ENCODE peak calls at places on chromosomes 1 and 21, in nine cellular contexts. One of them, this sample, is unnamed. For H3K4me1, the result is how much of the 10 kb centered on the place peaks cover.

GRCh38 chr1:52337439-52337838 is 28.6 kb downstream of the CC2D1B start:
- DNase-seq in fibroblast of lung: no peak
- DNase-seq in A549: no peak
- DNase-seq in left ventricle myocardium inferior: no peak
- DNase-seq in tibial artery: no peak
- DNase-seq in CD8-positive, alpha-beta T cell: no peak
- DNase-seq in MM.1S: no peak
- DNase-seq in IMR-90: no peak
- DNase-seq in neural progenitor cell: no peak
- DNase-seq in this sample: no peak

GRCh38 chr1:112762541-112763141 is 47.5 kb upstream of the PPM1J start:
- DNase-seq in fibroblast of lung: peak
- DNase-seq in A549: no peak
- DNase-seq in left ventricle myocardium inferior: no peak
- DNase-seq in tibial artery: no peak
- DNase-seq in CD8-positive, alpha-beta T cell: no peak
- DNase-seq in MM.1S: no peak
- DNase-seq in IMR-90: peak
- DNase-seq in neural progenitor cell: peak
- DNase-seq in this sample: no peak

GRCh38 chr1:1157914-1158710 is 15.6 kb upstream of the TTLL10 start:
- DNase-seq in fibroblast of lung: peak
- DNase-seq in A549: no peak
- DNase-seq in left ventricle myocardium inferior: peak
- DNase-seq in tibial artery: peak
- DNase-seq in CD8-positive, alpha-beta T cell: peak
- DNase-seq in MM.1S: no peak
- DNase-seq in IMR-90: no peak
- DNase-seq in neural progenitor cell: peak
- DNase-seq in this sample: no peak

GRCh38 chr21:44897326-44898010 is 23.2 kb downstream of the ITGB2 start:
- DNase-seq in fibroblast of lung: no peak
- DNase-seq in A549: no peak
- DNase-seq in left ventricle myocardium inferior: peak
- DNase-seq in tibial artery: peak
- DNase-seq in CD8-positive, alpha-beta T cell: no peak
- DNase-seq in MM.1S: no peak
- DNase-seq in IMR-90: no peak
- DNase-seq in neural progenitor cell: peak
- DNase-seq in this sample: no peak

GRCh38 chr1:33866286-33866685 is 2.4 kb downstream of the HMGB4 start:
- DNase-seq in fibroblast of lung: peak
- DNase-seq in A549: no peak
- DNase-seq in left ventricle myocardium inferior: no peak
- DNase-seq in tibial artery: no peak
- DNase-seq in CD8-positive, alpha-beta T cell: no peak
- DNase-seq in MM.1S: no peak
- DNase-seq in IMR-90: no peak
- DNase-seq in neural progenitor cell: no peak
- DNase-seq in this sample: no peak

GRCh38 chr1:14064649-14065442 is 364.9 kb downstream of the PRDM2 start:
- DNase-seq in fibroblast of lung: no peak
- DNase-seq in A549: no peak
- DNase-seq in left ventricle myocardium inferior: no peak
- DNase-seq in tibial artery: no peak
- DNase-seq in CD8-positive, alpha-beta T cell: no peak
- DNase-seq in MM.1S: no peak
- DNase-seq in IMR-90: no peak
- DNase-seq in neural progenitor cell: no peak
- DNase-seq in this sample: no peak

GRCh38 chr1:62361426-62361825 is 42.2 kb upstream of the KANK4 start:
- DNase-seq in fibroblast of lung: no peak
- DNase-seq in A549: no peak
- DNase-seq in left ventricle myocardium inferior: no peak
- DNase-seq in tibial artery: no peak
- DNase-seq in CD8-positive, alpha-beta T cell: no peak
- DNase-seq in MM.1S: no peak
- DNase-seq in IMR-90: no peak
- DNase-seq in neural progenitor cell: no peak
- DNase-seq in this sample: no peak

GRCh38 chr1:227885135-227885647 is 62.5 kb downstream of the WNT9A start:
- DNase-seq in fibroblast of lung: no peak
- DNase-seq in A549: no peak
- DNase-seq in left ventricle myocardium inferior: no peak
- DNase-seq in tibial artery: no peak
- DNase-seq in CD8-positive, alpha-beta T cell: peak
- DNase-seq in MM.1S: no peak
- DNase-seq in IMR-90: no peak
- DNase-seq in neural progenitor cell: no peak
- DNase-seq in this sample: no peak

GRCh38 chr1:115838805-115839705 is 1.9 kb downstream of the NHLH2 start:
- DNase-seq in fibroblast of lung: peak
- DNase-seq in A549: no peak
- DNase-seq in left ventricle myocardium inferior: no peak
- DNase-seq in tibial artery: no peak
- DNase-seq in CD8-positive, alpha-beta T cell: no peak
- DNase-seq in MM.1S: no peak
- DNase-seq in IMR-90: no peak
- DNase-seq in neural progenitor cell: peak
- DNase-seq in this sample: no peak

GRCh38 chr1:112298558-112298957 is 97.5 kb upstream of the CTTNBP2NL start:
- DNase-seq in fibroblast of lung: peak
- DNase-seq in A549: peak
- DNase-seq in left ventricle myocardium inferior: no peak
- DNase-seq in tibial artery: no peak
- DNase-seq in CD8-positive, alpha-beta T cell: no peak
- DNase-seq in MM.1S: peak
- DNase-seq in IMR-90: peak
- DNase-seq in neural progenitor cell: peak
- DNase-seq in this sample: no peak

GRCh38 chr1:51331206-51332100 is 1.1 kb upstream of the TTC39A start:
- DNase-seq in fibroblast of lung: peak
- DNase-seq in A549: peak
- DNase-seq in left ventricle myocardium inferior: no peak
- DNase-seq in tibial artery: no peak
- DNase-seq in CD8-positive, alpha-beta T cell: no peak
- DNase-seq in MM.1S: no peak
- DNase-seq in IMR-90: peak
- DNase-seq in neural progenitor cell: no peak
- DNase-seq in this sample: no peak

GRCh38 chr1:40153073-40153770 is 8.0 kb upstream of the RLF start:
- DNase-seq in fibroblast of lung: peak
- DNase-seq in A549: peak
- DNase-seq in left ventricle myocardium inferior: no peak
- DNase-seq in tibial artery: no peak
- DNase-seq in CD8-positive, alpha-beta T cell: no peak
- DNase-seq in MM.1S: peak
- DNase-seq in IMR-90: peak
- DNase-seq in neural progenitor cell: peak
- DNase-seq in this sample: no peak

GRCh38 chr1:93617670-93618488 is 63.8 kb downstream of the BCAR3 start:
- DNase-seq in fibroblast of lung: no peak
- DNase-seq in A549: peak
- DNase-seq in left ventricle myocardium inferior: no peak
- DNase-seq in tibial artery: no peak
- DNase-seq in CD8-positive, alpha-beta T cell: no peak
- DNase-seq in MM.1S: no peak
- DNase-seq in IMR-90: no peak
- DNase-seq in neural progenitor cell: peak
- DNase-seq in this sample: no peak

GRCh38 chr21:33647560-33647959 is 5.3 kb downstream of the ITSN1 start:
- DNase-seq in fibroblast of lung: no peak
- DNase-seq in A549: no peak
- DNase-seq in left ventricle myocardium inferior: no peak
- DNase-seq in tibial artery: no peak
- DNase-seq in CD8-positive, alpha-beta T cell: no peak
- DNase-seq in MM.1S: no peak
- DNase-seq in IMR-90: no peak
- DNase-seq in neural progenitor cell: no peak
- DNase-seq in this sample: no peak

GRCh38 chr1:99789715-99790114 is 23.3 kb upstream of the FRRS1 start:
- DNase-seq in fibroblast of lung: no peak
- DNase-seq in A549: no peak
- DNase-seq in left ventricle myocardium inferior: no peak
- DNase-seq in tibial artery: no peak
- DNase-seq in CD8-positive, alpha-beta T cell: no peak
- DNase-seq in MM.1S: no peak
- DNase-seq in IMR-90: no peak
- DNase-seq in neural progenitor cell: no peak
- DNase-seq in this sample: no peak

GRCh38 chr1:239155466-239155865 is 230.9 kb upstream of the CHRM3 start:
- DNase-seq in fibroblast of lung: no peak
- DNase-seq in A549: no peak
- DNase-seq in left ventricle myocardium inferior: no peak
- DNase-seq in tibial artery: no peak
- DNase-seq in CD8-positive, alpha-beta T cell: no peak
- DNase-seq in MM.1S: no peak
- DNase-seq in IMR-90: no peak
- DNase-seq in neural progenitor cell: no peak
- DNase-seq in this sample: no peak

DNA sequence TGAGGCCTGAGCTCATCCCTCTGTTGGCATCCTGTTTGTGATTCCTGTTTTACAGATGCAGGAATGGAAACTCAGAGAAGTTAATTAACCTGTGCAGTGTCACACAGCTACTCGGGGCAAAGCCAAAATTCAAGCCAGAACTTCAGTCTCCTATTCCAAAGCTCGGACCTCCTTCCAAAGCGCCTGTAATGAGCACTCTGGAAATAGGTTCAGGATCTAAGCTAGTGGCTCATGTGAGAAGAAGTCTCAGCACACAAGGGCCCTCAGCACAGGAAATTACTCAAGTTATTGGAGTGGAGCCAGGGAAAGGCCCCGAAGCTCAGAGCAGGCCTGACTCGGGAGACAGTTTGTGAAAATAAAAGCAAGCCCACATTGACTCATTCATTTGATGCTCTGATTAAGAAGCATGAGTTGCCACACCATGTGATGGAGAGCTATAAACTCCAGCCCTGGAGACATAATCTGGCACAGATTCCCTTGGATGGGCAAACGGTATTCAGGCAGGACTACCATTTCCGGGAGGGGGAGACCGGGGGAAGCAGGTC is 50.6 kb upstream of the LYST start:
- DNase-seq in fibroblast of lung: peak
- DNase-seq in A549: peak
- DNase-seq in left ventricle myocardium inferior: peak
- DNase-seq in tibial artery: peak
- DNase-seq in CD8-positive, alpha-beta T cell: peak
- DNase-seq in MM.1S: no peak
- DNase-seq in IMR-90: peak
- DNase-seq in neural progenitor cell: no peak
- DNase-seq in this sample: no peak
- H3K4me1 ChIP-seq in fibroblast of lung: under half
- H3K4me1 ChIP-seq in A549: half or more
- H3K4me1 ChIP-seq in left ventricle myocardium inferior: under half
- H3K4me1 ChIP-seq in tibial artery: under half
- H3K4me1 ChIP-seq in CD8-positive, alpha-beta T cell: under half
- H3K4me1 ChIP-seq in MM.1S: under half
- H3K4me1 ChIP-seq in IMR-90: under half
- H3K4me1 ChIP-seq in neural progenitor cell: under half
- H3K4me1 ChIP-seq in this sample: half or more

GRCh38 chr1:53592521-53592982 is 133.4 kb downstream of the DMRTB1 start:
- DNase-seq in fibroblast of lung: peak
- DNase-seq in A549: peak
- DNase-seq in left ventricle myocardium inferior: no peak
- DNase-seq in tibial artery: peak
- DNase-seq in CD8-positive, alpha-beta T cell: no peak
- DNase-seq in MM.1S: no peak
- DNase-seq in IMR-90: peak
- DNase-seq in neural progenitor cell: peak
- DNase-seq in this sample: no peak
- TF ChIP-seq CTCF in fibroblast of lung: no peak
- TF ChIP-seq CTCF in A549: no peak
- TF ChIP-seq CTCF in left ventricle myocardium inferior: no peak
- TF ChIP-seq CTCF in tibial artery: no peak
- TF ChIP-seq CTCF in CD8-positive, alpha-beta T cell: no peak
- TF ChIP-seq CTCF in MM.1S: no peak
- TF ChIP-seq CTCF in IMR-90: peak
- TF ChIP-seq CTCF in neural progenitor cell: no peak
- TF ChIP-seq CTCF in this sample: no peak

GRCh38 chr1:10213186-10213585 is 2.8 kb downstream of the KIF1B start:
- DNase-seq in fibroblast of lung: no peak
- DNase-seq in A549: no peak
- DNase-seq in left ventricle myocardium inferior: no peak
- DNase-seq in tibial artery: no peak
- DNase-seq in CD8-positive, alpha-beta T cell: no peak
- DNase-seq in MM.1S: no peak
- DNase-seq in IMR-90: no peak
- DNase-seq in neural progenitor cell: peak
- DNase-seq in this sample: no peak
- H3K4me1 ChIP-seq in fibroblast of lung: under half
- H3K4me1 ChIP-seq in A549: under half
- H3K4me1 ChIP-seq in left ventricle myocardium inferior: half or more
- H3K4me1 ChIP-seq in tibial artery: under half
- H3K4me1 ChIP-seq in CD8-positive, alpha-beta T cell: under half
- H3K4me1 ChIP-seq in MM.1S: under half
- H3K4me1 ChIP-seq in IMR-90: under half
- H3K4me1 ChIP-seq in neural progenitor cell: under half
- H3K4me1 ChIP-seq in this sample: under half

GRCh38 chr1:70490153-70490552 is 79.1 kb downstream of the CTH start:
- DNase-seq in fibroblast of lung: no peak
- DNase-seq in A549: no peak
- DNase-seq in left ventricle myocardium inferior: no peak
- DNase-seq in tibial artery: no peak
- DNase-seq in CD8-positive, alpha-beta T cell: no peak
- DNase-seq in MM.1S: no peak
- DNase-seq in IMR-90: no peak
- DNase-seq in neural progenitor cell: no peak
- DNase-seq in this sample: no peak

GRCh38 chr1:70496181-70496580 is 85.1 kb downstream of the CTH start:
- DNase-seq in fibroblast of lung: no peak
- DNase-seq in A549: no peak
- DNase-seq in left ventricle myocardium inferior: no peak
- DNase-seq in tibial artery: no peak
- DNase-seq in CD8-positive, alpha-beta T cell: no peak
- DNase-seq in MM.1S: no peak
- DNase-seq in IMR-90: no peak
- DNase-seq in neural progenitor cell: no peak
- DNase-seq in this sample: no peak

GRCh38 chr1:70497152-70497551 is 86.1 kb downstream of the CTH start:
- DNase-seq in fibroblast of lung: no peak
- DNase-seq in A549: no peak
- DNase-seq in left ventricle myocardium inferior: no peak
- DNase-seq in tibial artery: no peak
- DNase-seq in CD8-positive, alpha-beta T cell: no peak
- DNase-seq in MM.1S: no peak
- DNase-seq in IMR-90: no peak
- DNase-seq in neural progenitor cell: no peak
- DNase-seq in this sample: no peak

GRCh38 chr1:70499695-70500094 is 88.6 kb downstream of the CTH start:
- DNase-seq in fibroblast of lung: no peak
- DNase-seq in A549: no peak
- DNase-seq in left ventricle myocardium inferior: no peak
- DNase-seq in tibial artery: no peak
- DNase-seq in CD8-positive, alpha-beta T cell: no peak
- DNase-seq in MM.1S: no peak
- DNase-seq in IMR-90: no peak
- DNase-seq in neural progenitor cell: no peak
- DNase-seq in this sample: no peak

GRCh38 chr1:70495370-70495769 is 84.3 kb downstream of the CTH start:
- DNase-seq in fibroblast of lung: no peak
- DNase-seq in A549: no peak
- DNase-seq in left ventricle myocardium inferior: no peak
- DNase-seq in tibial artery: no peak
- DNase-seq in CD8-positive, alpha-beta T cell: no peak
- DNase-seq in MM.1S: no peak
- DNase-seq in IMR-90: no peak
- DNase-seq in neural progenitor cell: no peak
- DNase-seq in this sample: no peak
- TF ChIP-seq CTCF in fibroblast of lung: no peak
- TF ChIP-seq CTCF in A549: no peak
- TF ChIP-seq CTCF in left ventricle myocardium inferior: no peak
- TF ChIP-seq CTCF in tibial artery: no peak
- TF ChIP-seq CTCF in CD8-positive, alpha-beta T cell: no peak
- TF ChIP-seq CTCF in MM.1S: no peak
- TF ChIP-seq CTCF in IMR-90: no peak
- TF ChIP-seq CTCF in neural progenitor cell: no peak
- TF ChIP-seq CTCF in this sample: no peak

This sample was measured in esophagus squamous epithelium.